ENCODE peak calls at places on chromosomes 6 and 20, in five cellular contexts. V, M, H, X and Q are unnamed samples.

GRCh38 chr6:1170793-1171192 is 141.1 kb upstream of the FOXQ1 start:
- DNase-seq in V (no peak), M (no peak), H (no peak), X (no peak), Q (no peak)

GRCh38 chr20:6058684-6059295 is 4.9 kb upstream of the LRRN4 start:
- DNase-seq in V (no peak), M (no peak), H (no peak), X (no peak), Q (no peak)

GRCh38 chr6:75409286-75409685 is 84.3 kb downstream of the FILIP1 start:
- DNase-seq in V (no peak), M (no peak), H (no peak), X (no peak), Q (no peak)

GRCh38 chr6:159101656-159102055 is 56.9 kb upstream of the TAGAP start:
- DNase-seq in V (no peak), M (no peak), H (no peak), X (no peak), Q (peak; percentile 2)

GRCh38 chr6:44056392-44057237 is 70.6 kb downstream of the MRPL14 start:
- DNase-seq in V (peak; percentile 72), M (peak; percentile 95), H (no peak), X (no peak), Q (no peak)

GRCh38 chr6:47822856-47823554 is 41.2 kb downstream of the OPN5 start:
- DNase-seq in V (no peak), M (no peak), H (no peak), X (no peak), Q (no peak)

GRCh38 chr6:151537561-151537960 is 43.7 kb downstream of the CCDC170 start:
- DNase-seq in V (no peak), M (no peak), H (no peak), X (no peak), Q (no peak)

GRCh38 chr6:1645466-1646185 is 35.9 kb downstream of the FOXC1 start:
- DNase-seq in V (no peak), M (no peak), H (no peak), X (no peak), Q (no peak)

GRCh38 chr20:31595654-31596411 is 9.3 kb upstream of the ID1 start:
- DNase-seq in V (peak; percentile 89), M (peak; percentile 98), H (no peak), X (no peak), Q (no peak)

GRCh38 chr20:47638851-47639250 is 137.2 kb downstream of the NCOA3 start:
- DNase-seq in V (no peak), M (no peak), H (no peak), X (no peak), Q (no peak)

GRCh38 chr6:39576556-39577303 is 148.5 kb downstream of the KIF6 start:
- DNase-seq in V (no peak), M (no peak), H (no peak), X (no peak), Q (no peak)

GRCh38 chr20:24507182-24507853 is 37.9 kb downstream of the SYNDIG1 start:
- DNase-seq in V (no peak), M (no peak), H (no peak), X (no peak), Q (no peak)

GRCh38 chr6:80608881-80609280 is 502.4 kb downstream of the BCKDHB start:
- DNase-seq in V (no peak), M (no peak), H (no peak), X (no peak), Q (no peak)

GRCh38 chr6:101322921-101323320 is 70.6 kb upstream of the GRIK2 start:
- DNase-seq in V (no peak), M (no peak), H (no peak), X (no peak), Q (no peak)

GRCh38 chr6:110066091-110066490 is 88.0 kb downstream of the GPR6 start:
- DNase-seq in V (no peak), M (no peak), H (no peak), X (no peak), Q (no peak)

GRCh38 chr6:134398453-134398852 is 80.5 kb upstream of the SGK1 start:
- DNase-seq in V (no peak), M (no peak), H (no peak), X (no peak), Q (no peak)

GRCh38 chr20:58905236-58905635 is 52.7 kb downstream of the GNAS start:
- DNase-seq in V (no peak), M (no peak), H (no peak), X (no peak), Q (no peak)

GRCh38 chr20:46563170-46563847 is 12.9 kb upstream of the OCSTAMP start:
- DNase-seq in V (no peak), M (no peak), H (no peak), X (no peak), Q (no peak)

GRCh38 chr20:62623488-62624324 is 18.6 kb upstream of the SLCO4A1 start:
- DNase-seq in V (peak; percentile 95), M (peak; percentile 94), H (peak; percentile 83), X (peak; percentile 50), Q (peak; percentile 77)

GRCh38 chr6:74931567-74931966 is 274.3 kb downstream of the COL12A1 start:
- DNase-seq in V (no peak), M (no peak), H (no peak), X (no peak), Q (no peak)

GRCh38 chr6:168774381-168774780 is 333.4 kb downstream of the SMOC2 start:
- DNase-seq in V (no peak), M (no peak), H (no peak), X (no peak), Q (no peak)

GRCh38 chr6:65199121-65199520 is 507.9 kb downstream of the EYS start:
- DNase-seq in V (no peak), M (no peak), H (no peak), X (no peak), Q (no peak)

GRCh38 chr6:16762265-16762546 is 946 bp upstream of the ATXN1 start:
- DNase-seq in V (no peak), M (no peak), H (no peak), X (no peak), Q (no peak)

GRCh38 chr6:93416575-93417420 is 2.6 kb downstream of the EPHA7 start:
- DNase-seq in V (peak; percentile 27), M (peak; percentile 18), H (no peak), X (no peak), Q (no peak)

GRCh38 chr6:30618270-30618787 is 689 bp downstream of the MRPS18B start:
- DNase-seq in V (no peak), M (no peak), H (no peak), X (no peak), Q (no peak)

GRCh38 chr6:32188381-32189081 is 1.5 kb downstream of the PBX2 start:
- DNase-seq in V (no peak), M (no peak), H (no peak), X (no peak), Q (no peak)

GRCh38 chr6:97205936-97206335 is 77.1 kb downstream of the MMS22L start:
- DNase-seq in V (no peak), M (no peak), H (no peak), X (no peak), Q (no peak)

GRCh38 chr20:33568378-33569289 is 78.7 kb downstream of the CBFA2T2 start:
- DNase-seq in V (peak; percentile 44), M (no peak), H (no peak), X (no peak), Q (peak; percentile 58)

GRCh38 chr6:81748946-81749345 is 3.5 kb downstream of the TENT5A start:
- DNase-seq in V (no peak), M (no peak), H (no peak), X (no peak), Q (no peak)

GRCh38 chr6:31462964-31463940 is 34.7 kb upstream of the MICB start:
- DNase-seq in V (peak; percentile 70), M (no peak), H (peak; percentile 83), X (peak; percentile 79), Q (no peak)

GRCh38 chr6:169073311-169073710 is 180.3 kb downstream of the THBS2 start:
- DNase-seq in V (no peak), M (no peak), H (no peak), X (no peak), Q (no peak)

GRCh38 chr6:52407467-52407866 is 12.7 kb upstream of the EFHC1 start:
- DNase-seq in V (no peak), M (peak; percentile 85), H (no peak), X (no peak), Q (peak; percentile 28)

GRCh38 chr20:5470458-5470857 is 153.7 kb upstream of the PROKR2 start:
- DNase-seq in V (no peak), M (no peak), H (no peak), X (no peak), Q (no peak)